ENCODE peak calls at places on chromosomes 1 and 21, in four cellular contexts. B, C, T and H are unnamed samples.
A peak's percentile ranks its signal among the peaks of the same experiment; 100 is the strongest.

GRCh38 chr1:94416901-94417701 is 1.1 kb upstream of the ABCD3 start:
- DNase-seq in B (no peak), T (peak; percentile 81), C (no peak), H (no peak)

GRCh38 chr1:32754282-32755097 is 51.9 kb upstream of the SYNC start:
- DNase-seq in T (no peak), B (no peak), C (peak; percentile 51), H (no peak)

GRCh38 chr1:52056110-52056936 is at the start of gene BTF3L4:
- DNase-seq in T (peak; percentile 93), C (peak; percentile 84), B (peak; percentile 81), H (peak; percentile 86)

GRCh38 chr21:29441651-29442050 is 142.9 kb downstream of the BACH1 start:
- DNase-seq in B (no peak), C (no peak), T (peak; percentile 35), H (no peak)

GRCh38 chr1:160971618-160972056 is 17.0 kb upstream of the ITLN2 start:
- DNase-seq in T (no peak), B (no peak), C (no peak), H (no peak)

GRCh38 chr1:233183226-233184020 is 112.1 kb downstream of the PCNX2 start:
- DNase-seq in C (no peak), T (peak; percentile 34), B (no peak), H (no peak)

GRCh38 chr1:198937231-198938031 is 298.6 kb downstream of the PTPRC start:
- DNase-seq in C (peak; percentile 29), B (peak; percentile 25), T (peak; percentile 95), H (no peak)

GRCh38 chr1:35564884-35565741 is 7.5 kb downstream of the NCDN start:
- DNase-seq in T (no peak), C (no peak), B (no peak), H (no peak)

GRCh38 chr1:183025782-183026774 is 2.9 kb downstream of the LAMC1 start:
- DNase-seq in C (no peak), T (peak; percentile 59), B (no peak), H (no peak)

GRCh38 chr1:158969855-158970254 is 38.5 kb downstream of the PYHIN1 start:
- DNase-seq in B (no peak), C (no peak), T (no peak), H (no peak)

GRCh38 chr1:245541389-245541788 is 386.6 kb downstream of the KIF26B start:
- DNase-seq in T (no peak), C (no peak), B (no peak), H (no peak)

GRCh38 chr1:24951810-24952412 is 21.8 kb upstream of the RUNX3 start:
- DNase-seq in B (no peak), C (no peak), T (no peak), H (no peak)

GRCh38 chr1:246214708-246215504 is 292.2 kb downstream of the SMYD3 start:
- DNase-seq in B (peak; percentile 44), T (peak; percentile 97), C (no peak), H (no peak)

GRCh38 chr1:32757213-32757895 is 54.8 kb upstream of the SYNC start:
- DNase-seq in T (no peak), C (no peak), B (no peak), H (no peak)

GRCh38 chr1:228985661-228986060 is 250.4 kb downstream of the RHOU start:
- DNase-seq in B (no peak), C (no peak), T (no peak), H (no peak)

GRCh38 chr1:62967031-62967430 is 183.1 kb downstream of the ATG4C start:
- DNase-seq in C (no peak), T (no peak), B (no peak), H (no peak)

GRCh38 chr1:61887921-61888564 is 145.8 kb downstream of the PATJ start:
- DNase-seq in C (no peak), T (no peak), B (no peak), H (no peak)

GRCh38 chr1:226709942-226710341 is 29.1 kb downstream of the ITPKB start:
- DNase-seq in C (no peak), B (no peak), T (no peak), H (no peak)

GRCh38 chr1:189027509-189027908 is 1450.2 kb downstream of the BRINP3 start:
- DNase-seq in T (no peak), B (no peak), C (no peak), H (no peak)